ENCODE peak calls at places on chromosomes 6 and 20, in ten cellular contexts. P is body of pancreas; A is neural crest cell; H is HS-5; U is RPMI8226; Y is astrocyte of the hippocampus; C is small intestine; S is activated T-cell treated with anti-CD3 and anti-CD28 coated beads, Interleukin-2, amount 50 U/mL, for 1 hour; E is dorsolateral prefrontal cortex; J is NCI-H460. R is an unnamed sample.

GRCh38 chr6:106670236-106670635 is 40.9 kb downstream of the QRSL1 start:
- DNase-seq in A (no peak), P (no peak), S (no peak), J (no peak), C (no peak), Y (no peak), E (no peak), H (no peak), U (no peak), R (no peak)

GRCh38 chr6:15763364-15763763 is 100.5 kb upstream of the DTNBP1 start:
- DNase-seq in U (no peak), Y (no peak), E (no peak), P (no peak), A (no peak), H (no peak), J (no peak), S (no peak), C (peak; percentile 31), R (no peak)

GRCh38 chr6:27791182-27791939 is 120.8 kb downstream of the OR2B2 start:
- DNase-seq in A (peak; percentile 56), S (peak; percentile 21), H (peak; percentile 84), Y (peak; percentile 84), P (peak; percentile 66), E (peak; percentile 20), J (peak; percentile 82), C (peak; percentile 48), U (peak; percentile 75), R (no peak)

GRCh38 chr6:131966443-131966842 is 15.3 kb upstream of the CCN2 start:
- DNase-seq in P (no peak), A (no peak), S (no peak), U (no peak), Y (peak; percentile 71), E (no peak), H (no peak), C (no peak), J (no peak), R (no peak)

GRCh38 chr6:15561447-15562199 is 101.2 kb downstream of the DTNBP1 start:
- DNase-seq in P (no peak), H (no peak), Y (no peak), J (no peak), A (no peak), C (no peak), S (no peak), U (no peak), E (no peak), R (no peak)

GRCh38 chr20:57023997-57024396 is 242.4 kb downstream of the BMP7 start:
- DNase-seq in A (no peak), S (no peak), U (no peak), E (no peak), C (no peak), P (no peak), H (no peak), J (no peak), Y (no peak), R (no peak)

GRCh38 chr6:89144358-89145041 is 1.4 kb upstream of the PM20D2 start:
- DNase-seq in S (no peak), C (no peak), U (no peak), P (no peak), H (no peak), E (no peak), Y (peak; percentile 75), A (no peak), J (no peak), R (no peak)

GRCh38 chr6:291697-292505 is at the start of gene DUSP22:
- DNase-seq in P (peak; percentile 92), A (peak; percentile 68), J (peak; percentile 76), Y (peak; percentile 94), C (peak; percentile 92), H (no peak), S (peak; percentile 85), U (peak; percentile 99), E (peak; percentile 81), R (no peak)

GRCh38 chr20:36104856-36105255 is 49.7 kb upstream of the EPB41L1 start:
- DNase-seq in A (no peak), U (no peak), H (no peak), P (no peak), C (no peak), S (no peak), J (no peak), E (no peak), Y (no peak), R (no peak)

GRCh38 chr20:58227391-58228102 is 906 bp downstream of the ANKRD60 start:
- DNase-seq in C (no peak), S (no peak), H (no peak), E (no peak), J (no peak), P (peak; percentile 2), U (no peak), A (no peak), Y (no peak), R (no peak)

GRCh38 chr6:15614277-15614676 is 48.6 kb downstream of the DTNBP1 start:
- DNase-seq in Y (no peak), P (no peak), H (no peak), S (no peak), C (no peak), A (no peak), U (no peak), J (no peak), E (no peak), R (no peak)

GRCh38 chr20:25013478-25014380 is 21.2 kb upstream of the APMAP start:
- DNase-seq in Y (no peak), C (no peak), A (no peak), S (peak; percentile 13), E (no peak), H (no peak), U (no peak), P (peak; percentile 9), J (no peak), R (no peak)

GRCh38 chr6:111871725-111872520 is 1.3 kb downstream of the FYN start:
- DNase-seq in U (no peak), A (peak; percentile 37), Y (peak; percentile 68), E (peak; percentile 47), J (no peak), C (peak; percentile 11), P (no peak), H (peak; percentile 18), S (peak; percentile 55), R (no peak)

GRCh38 chr6:116279232-116280160 is at the start of gene TSPYL1:
- DNase-seq in E (peak; percentile 96), S (peak; percentile 90), H (peak; percentile 89), C (peak; percentile 98), P (peak; percentile 97), A (peak; percentile 87), J (peak; percentile 93), Y (peak; percentile 99), U (peak; percentile 94), R (peak; percentile 94)

GRCh38 chr20:23492292-23492691 is 1.4 kb downstream of the CST8 start:
- DNase-seq in J (no peak), H (no peak), E (no peak), P (no peak), A (no peak), C (no peak), S (no peak), U (no peak), Y (no peak), R (no peak)

GRCh38 chr6:123604067-123604466 is 32.7 kb downstream of the TRDN start:
- DNase-seq in P (no peak), C (no peak), H (no peak), E (no peak), S (no peak), A (no peak), J (no peak), U (no peak), Y (peak; percentile 3), R (no peak)

GRCh38 chr6:3331498-3331897 is 72.8 kb downstream of the PSMG4 start:
- DNase-seq in A (no peak), S (no peak), J (no peak), C (no peak), H (no peak), P (no peak), U (peak; percentile 74), E (no peak), Y (no peak), R (no peak)

GRCh38 chr6:135592276-135592675 is 94.7 kb upstream of the AHI1 start:
- DNase-seq in S (no peak), E (no peak), U (no peak), H (no peak), A (no peak), P (no peak), J (no peak), Y (peak; percentile 66), C (no peak), R (no peak)

GRCh38 chr20:4989570-4989969 is 11.7 kb downstream of the SLC23A2 start:
- DNase-seq in H (no peak), U (no peak), P (no peak), A (no peak), E (no peak), Y (no peak), S (no peak), J (no peak), C (no peak), R (no peak)

R was measured in iPS DF 6.9.